ENCODE peak calls at places on chromosomes 16 and 17, in ten cellular contexts. N is tibial artery; A is naive thymus-derived CD4-positive, alpha-beta T cell; T is iPS DF 6.9; P is fibroblast of lung; J is cardiac muscle cell; B is transverse colon; G is prostate gland; Z is PC-9; W is left ventricle myocardium inferior. R is an unnamed sample.
A peak's percentile ranks its signal among the peaks of the same experiment; 100 is the strongest.

GRCh38 chr17:42284566-42284965 is 3.7 kb upstream of the STAT5A start:
- DNase-seq in B (no peak), W (no peak), P (no peak), A (no peak), J (no peak), N (no peak), G (no peak), T (no peak), Z (no peak), R (no peak)

GRCh38 chr17:74742153-74742515 is 5.1 kb downstream of the RAB37 start:
- DNase-seq in W (peak; percentile 17), P (no peak), Z (peak; percentile 78), J (no peak), A (no peak), N (no peak), G (no peak), T (no peak), B (peak; percentile 71), R (peak; percentile 58)

GRCh38 chr16:50616386-50616785 is 64.7 kb downstream of the SNX20 start:
- DNase-seq in N (no peak), P (no peak), W (no peak), G (no peak), J (peak; percentile 65), B (no peak), Z (no peak), A (no peak), T (no peak), R (no peak)

GRCh38 chr17:41394254-41395016 is 3.0 kb downstream of the KRT31 start:
- DNase-seq in A (no peak), W (no peak), J (no peak), B (no peak), N (no peak), Z (peak; percentile 46), T (no peak), P (no peak), G (peak; percentile 16), R (no peak)

GRCh38 chr17:73394523-73395450 is 83.0 kb upstream of the CDC42EP4 start:
- DNase-seq in B (no peak), W (no peak), Z (peak; percentile 49), G (no peak), P (no peak), J (no peak), A (no peak), T (no peak), N (no peak), R (no peak)

GRCh38 chr16:49455991-49456745 is 82.6 kb downstream of the C16orf78 start:
- DNase-seq in T (no peak), A (no peak), P (no peak), J (no peak), W (no peak), N (no peak), B (no peak), Z (no peak), G (no peak), R (no peak)

GRCh38 chr17:70563301-70563820 is 394.0 kb downstream of the KCNJ2 start:
- DNase-seq in A (no peak), B (peak; percentile 10), G (no peak), P (peak; percentile 90), Z (no peak), T (no peak), W (peak; percentile 19), J (no peak), N (no peak), R (no peak)

GRCh38 chr17:47915667-47916242 is 19.7 kb downstream of the SP2 start:
- DNase-seq in Z (no peak), T (no peak), P (no peak), W (peak; percentile 73), A (no peak), B (no peak), N (no peak), G (peak; percentile 41), J (no peak), R (no peak)

GRCh38 chr17:81650951-81651350 is 5.4 kb downstream of the PDE6G start:
- DNase-seq in W (no peak), G (no peak), A (no peak), P (no peak), J (no peak), Z (no peak), B (no peak), N (no peak), T (no peak), R (no peak)

GRCh38 chr17:32871736-32872135 is 5.2 kb downstream of the MYO1D start:
- DNase-seq in P (no peak), N (peak; percentile 26), T (no peak), Z (no peak), A (no peak), G (no peak), W (no peak), B (no peak), J (no peak), R (no peak)

GRCh38 chr16:1997591-1998359 is 8.0 kb downstream of the SYNGR3 start:
- DNase-seq in T (no peak), W (no peak), J (no peak), N (no peak), B (no peak), P (peak; percentile 89), G (no peak), A (no peak), Z (no peak), R (no peak)

GRCh38 chr17:6555331-6556120 is 829 bp downstream of the PITPNM3 start:
- DNase-seq in G (peak; percentile 38), B (peak; percentile 22), Z (peak; percentile 50), W (no peak), T (no peak), J (peak; percentile 30), N (no peak), P (no peak), A (no peak), R (no peak)

GRCh38 chr17:6554336-6554735 is 2.0 kb downstream of the PITPNM3 start:
- DNase-seq in J (no peak), T (no peak), A (no peak), B (no peak), P (no peak), G (no peak), N (no peak), Z (no peak), W (no peak), R (no peak)

GRCh38 chr17:6557040-6557438 is 684 bp upstream of the PITPNM3 start:
- DNase-seq in P (no peak), N (no peak), B (no peak), A (no peak), J (no peak), T (no peak), W (no peak), G (no peak), Z (no peak), R (no peak)

GRCh38 chr17:6556121-6557039 is at the start of gene PITPNM3:
- DNase-seq in G (no peak), T (no peak), A (no peak), W (no peak), P (no peak), Z (no peak), J (no peak), B (peak; percentile 50), N (no peak), R (no peak)

DNA sequence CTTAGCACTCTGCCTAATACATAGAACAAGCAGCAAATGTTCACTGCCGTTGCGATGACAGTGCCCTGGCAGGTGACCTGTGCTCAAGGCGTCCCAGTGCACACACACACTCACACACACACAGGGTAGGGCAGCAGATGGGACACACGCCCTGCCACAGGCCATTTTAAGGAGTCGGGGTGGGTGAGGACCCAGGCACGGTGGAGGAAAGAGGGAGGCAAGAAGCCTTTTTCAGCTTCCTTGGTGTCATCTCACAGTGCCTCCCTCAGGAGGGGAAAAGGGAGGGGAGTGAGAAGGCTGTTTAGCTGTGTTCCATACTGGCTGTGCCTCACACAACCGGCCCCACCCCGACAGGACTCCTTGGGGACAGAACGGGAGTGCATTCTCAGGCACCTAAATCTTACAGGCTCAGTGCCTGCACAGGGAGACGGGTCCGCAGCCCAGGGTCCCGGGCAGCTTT is 1.5 kb downstream of the PITPNM3 start:
- DNase-seq in P (no peak), W (no peak), A (no peak), T (no peak), G (no peak), Z (no peak), B (peak; percentile 74), N (no peak), J (no peak), R (no peak)
- H3K27ac ChIP-seq in P (no peak overlapping the region), W (no peak overlapping the region), A (no peak overlapping the region), T (no peak overlapping the region), G (peak overlapping the region; percentile 70), Z (no peak overlapping the region), B (peak overlapping the region; percentile 75), N (no peak overlapping the region), J (no peak overlapping the region), R (no peak overlapping the region)

GRCh38 chr17:57744195-57745170 is 616 bp downstream of the CCDC182 start:
- DNase-seq in G (no peak), N (no peak), J (no peak), Z (no peak), T (no peak), W (no peak), P (no peak), A (no peak), B (no peak), R (no peak)
- H3K27me3 ChIP-seq in G (no peaks in the 10 kb centered on the region), N (peaks cover 50% of the 10 kb centered on the region), J (peaks cover 4% of the 10 kb centered on the region), Z (peaks cover 82% of the 10 kb centered on the region), T (no peaks in the 10 kb centered on the region), W (peaks cover 57% of the 10 kb centered on the region), P (peaks cover 6% of the 10 kb centered on the region), A (no peaks in the 10 kb centered on the region), B (no peaks in the 10 kb centered on the region), R (no peaks in the 10 kb centered on the region)

GRCh38 chr16:20216818-20217217 is 110.5 kb downstream of the GP2 start:
- DNase-seq in A (no peak), W (no peak), N (no peak), T (no peak), B (no peak), Z (no peak), G (no peak), P (no peak), J (no peak), R (no peak)
- H3K4me1 ChIP-seq in A (no peaks in the 10 kb centered on the region), W (no peaks in the 10 kb centered on the region), N (no peaks in the 10 kb centered on the region), T (no peaks in the 10 kb centered on the region), B (no peaks in the 10 kb centered on the region), Z (no peaks in the 10 kb centered on the region), G (no peaks in the 10 kb centered on the region), P (no peaks in the 10 kb centered on the region), J (no peaks in the 10 kb centered on the region), R (no peaks in the 10 kb centered on the region)

GRCh38 chr16:29315916-29316517 is 90.5 kb downstream of the NPIPB11 start:
- DNase-seq in B (no peak), N (no peak), A (no peak), T (peak; percentile 11), W (no peak), P (no peak), Z (no peak), G (no peak), J (no peak), R (no peak)

GRCh38 chr16:29318037-29318436 is 88.5 kb downstream of the NPIPB11 start:
- DNase-seq in A (no peak), B (no peak), N (no peak), P (no peak), Z (no peak), T (no peak), G (no peak), J (no peak), W (no peak), R (no peak)

GRCh38 chr16:29316673-29317237 is 89.8 kb downstream of the NPIPB11 start:
- DNase-seq in P (peak; percentile 16), B (no peak), T (no peak), W (no peak), N (no peak), Z (no peak), A (no peak), J (no peak), G (no peak), R (no peak)

GRCh38 chr16:29315046-29315445 is 91.5 kb downstream of the NPIPB11 start:
- DNase-seq in J (no peak), A (no peak), P (peak; percentile 25), N (no peak), G (no peak), Z (no peak), W (no peak), T (no peak), B (no peak), R (no peak)

GRCh38 chr16:29317269-29317668 is 89.2 kb downstream of the NPIPB11 start:
- DNase-seq in B (no peak), Z (no peak), J (no peak), W (no peak), P (no peak), G (no peak), T (no peak), N (no peak), A (no peak), R (no peak)
- H3K27ac ChIP-seq in B (no peak overlapping the region), Z (no peak overlapping the region), J (no peak overlapping the region), W (no peak overlapping the region), P (no peak overlapping the region), G (no peak overlapping the region), T (no peak overlapping the region), N (no peak overlapping the region), A (no peak overlapping the region), R (no peak overlapping the region)

R was measured in CD4-positive, alpha-beta memory T cell.